ENCODE peak calls at places on chromosomes 3 and 15, in five cellular contexts. J is fibroblast of mammary gland, C is OCI-LY7, Z is lower leg skin, P is GM06990. X is an unnamed sample.

GRCh38 chr3:170483485-170484262 is 65.0 kb downstream of the CLDN11 start:
- DNase-seq in C (no peak), P (no peak), J (peak; percentile 37), Z (no peak), X (no peak)

GRCh38 chr3:188296761-188297689 is 143.1 kb downstream of the LPP start:
- DNase-seq in C (peak; percentile 75), P (no peak), Z (no peak), J (peak; percentile 92), X (no peak)

GRCh38 chr3:118231578-118231977 is 803.1 kb downstream of the IGSF11 start:
- DNase-seq in P (no peak), C (no peak), J (no peak), Z (no peak), X (no peak)

GRCh38 chr15:38558714-38559059 is 5.9 kb downstream of the RASGRP1 start:
- DNase-seq in J (peak; percentile 89), P (no peak), Z (no peak), C (no peak), X (no peak)

GRCh38 chr15:41906608-41907007 is 12.8 kb upstream of the SPTBN5 start:
- DNase-seq in C (no peak), J (no peak), P (no peak), Z (no peak), X (no peak)

GRCh38 chr3:169660709-169661566 is 2.6 kb downstream of the MECOM start:
- DNase-seq in Z (no peak), J (no peak), P (no peak), C (no peak), X (no peak)

GRCh38 chr3:59660376-59660775 is 610.6 kb upstream of the CFAP20DC start:
- DNase-seq in C (no peak), P (no peak), J (peak; percentile 12), Z (no peak), X (no peak)

GRCh38 chr3:7953449-7954015 is 548.1 kb upstream of the LMCD1 start:
- DNase-seq in Z (no peak), J (no peak), C (no peak), P (no peak), X (no peak)

GRCh38 chr3:186869253-186870235 is 27.0 kb downstream of the ADIPOQ start:
- DNase-seq in Z (no peak), J (peak; percentile 51), C (no peak), P (no peak), X (no peak)

GRCh38 chr15:95162521-95162920 is 931.2 kb downstream of the MCTP2 start:
- DNase-seq in Z (no peak), J (peak; percentile 7), C (no peak), P (no peak), X (no peak)

GRCh38 chr3:18228060-18228459 is 197.1 kb downstream of the SATB1 start:
- DNase-seq in J (no peak), C (peak; percentile 23), Z (no peak), P (no peak), X (no peak)

GRCh38 chr15:91067026-91067425 is 33.0 kb upstream of the SV2B start:
- DNase-seq in Z (no peak), J (peak; percentile 59), P (no peak), C (no peak), X (no peak)

GRCh38 chr15:69074011-69074842 is 59.7 kb downstream of the NOX5 start:
- DNase-seq in P (no peak), C (no peak), Z (peak; percentile 89), J (peak; percentile 61), X (no peak)

GRCh38 chr3:152123457-152123856 is 145.3 kb upstream of the MBNL1 start:
- DNase-seq in P (no peak), C (no peak), Z (no peak), J (no peak), X (no peak)

GRCh38 chr3:30135190-30135589 is 471.2 kb upstream of the TGFBR2 start:
- DNase-seq in J (peak; percentile 35), Z (no peak), P (no peak), C (peak; percentile 22), X (no peak)

GRCh38 chr3:10223676-10224639 is 24.3 kb upstream of the TATDN2 start:
- DNase-seq in P (peak; percentile 77), C (peak; percentile 64), J (no peak), Z (no peak), X (peak; percentile 75)

GRCh38 chr3:62951037-62951613 is 75.9 kb upstream of the CADPS start:
- DNase-seq in C (no peak), Z (no peak), P (no peak), J (no peak), X (no peak)

GRCh38 chr15:99098991-99099390 is 5.9 kb upstream of the SYNM start:
- DNase-seq in P (no peak), J (no peak), Z (peak; percentile 63), C (no peak), X (no peak)

GRCh38 chr15:63238796-63239195 is 38.6 kb upstream of the APH1B start:
- DNase-seq in J (peak; percentile 91), C (no peak), P (peak; percentile 48), Z (no peak), X (peak; percentile 35)

GRCh38 chr3:47410801-47411646 is 30.2 kb downstream of the PTPN23 start:
- DNase-seq in J (no peak), C (no peak), P (no peak), Z (no peak), X (no peak)

GRCh38 chr3:11245276-11245675 is 26.9 kb upstream of the ATG7 start:
- DNase-seq in Z (no peak), J (no peak), C (no peak), P (no peak), X (no peak)

GRCh38 chr3:106208979-106209378 is 340.2 kb upstream of the CBLB start:
- DNase-seq in Z (no peak), C (no peak), J (peak; percentile 57), P (no peak), X (no peak)

GRCh38 chr3:48248095-48248863 is 7.4 kb downstream of the ZNF589 start:
- DNase-seq in P (no peak), J (peak; percentile 89), Z (no peak), C (no peak), X (no peak)

GRCh38 chr15:98085003-98085639 is 124.6 kb downstream of the ARRDC4 start:
- DNase-seq in P (no peak), Z (no peak), J (peak; percentile 84), C (peak; percentile 48), X (peak; percentile 2)

GRCh38 chr15:57019496-57020160 is 101.2 kb downstream of the TCF12 start:
- DNase-seq in J (peak; percentile 79), Z (no peak), C (no peak), P (no peak), X (no peak)

GRCh38 chr3:48599509-48600285 is 4.6 kb upstream of the COL7A1 start:
- DNase-seq in J (no peak), P (no peak), C (no peak), Z (peak; percentile 84), X (no peak)

GRCh38 chr3:173709026-173709425 is 311.5 kb downstream of the NLGN1 start:
- DNase-seq in C (no peak), P (no peak), Z (no peak), J (peak; percentile 22), X (no peak)

GRCh38 chr3:152210697-152211096 is 58.0 kb upstream of the MBNL1 start:
- DNase-seq in C (no peak), Z (no peak), J (no peak), P (no peak), X (no peak)

GRCh38 chr3:161217496-161217895 is 3.6 kb upstream of the NMD3 start:
- DNase-seq in P (no peak), Z (no peak), C (no peak), J (peak; percentile 66), X (no peak)

GRCh38 chr15:64456634-64457108 is 3.7 kb upstream of the ZNF609 start:
- DNase-seq in C (no peak), Z (no peak), J (no peak), P (no peak), X (no peak)

GRCh38 chr3:34183581-34184313 is 385.3 kb downstream of the PDCD6IP start:
- DNase-seq in J (no peak), C (no peak), Z (no peak), P (no peak), X (no peak)

GRCh38 chr15:88255109-88255495 is 1.4 kb downstream of the NTRK3 start:
- DNase-seq in P (no peak), C (no peak), Z (no peak), J (no peak), X (no peak)
- H3K4me3 ChIP-seq in P (no peak overlapping the region), C (no peak overlapping the region), Z (no peak overlapping the region), J (no peak overlapping the region), X (no peak overlapping the region)

GRCh38 chr3:133536635-133536980 is 36.9 kb upstream of the CDV3 start:
- DNase-seq in Z (no peak), C (no peak), J (no peak), P (no peak), X (no peak)

GRCh38 chr3:133538154-133538553 is 35.3 kb upstream of the CDV3 start:
- DNase-seq in P (no peak), Z (peak; percentile 9), C (no peak), J (no peak), X (no peak)

GRCh38 chr3:133532951-133533350 is 40.5 kb upstream of the CDV3 start:
- DNase-seq in Z (no peak), C (no peak), J (peak; percentile 35), P (no peak), X (no peak)

GRCh38 chr3:133531981-133532380 is 41.5 kb upstream of the CDV3 start:
- DNase-seq in Z (peak; percentile 12), C (no peak), J (peak; percentile 84), P (no peak), X (no peak)

GRCh38 chr3:133535971-133536634 is 37.4 kb upstream of the CDV3 start:
- DNase-seq in Z (peak; percentile 72), J (peak; percentile 96), C (no peak), P (no peak), X (no peak)
- H3K4me3 ChIP-seq in Z (no peak overlapping the region), J (no peak overlapping the region), C (no peak overlapping the region), P (no peak overlapping the region), X (no peak overlapping the region)

GRCh38 chr3:72580246-72580756 is 267.9 kb downstream of the SHQ1 start:
- DNase-seq in J (no peak), P (no peak), Z (no peak), C (no peak), X (no peak)

GRCh38 chr3:72577190-72577589 is 271.1 kb downstream of the SHQ1 start:
- DNase-seq in C (no peak), P (no peak), J (no peak), Z (no peak), X (no peak)

GRCh38 chr3:72580910-72581309 is 267.3 kb downstream of the SHQ1 start:
- DNase-seq in C (no peak), P (no peak), J (no peak), Z (no peak), X (no peak)

GRCh38 chr3:72579581-72580245 is 268.5 kb downstream of the SHQ1 start:
- DNase-seq in P (no peak), J (no peak), Z (no peak), C (no peak), X (no peak)

DNA sequence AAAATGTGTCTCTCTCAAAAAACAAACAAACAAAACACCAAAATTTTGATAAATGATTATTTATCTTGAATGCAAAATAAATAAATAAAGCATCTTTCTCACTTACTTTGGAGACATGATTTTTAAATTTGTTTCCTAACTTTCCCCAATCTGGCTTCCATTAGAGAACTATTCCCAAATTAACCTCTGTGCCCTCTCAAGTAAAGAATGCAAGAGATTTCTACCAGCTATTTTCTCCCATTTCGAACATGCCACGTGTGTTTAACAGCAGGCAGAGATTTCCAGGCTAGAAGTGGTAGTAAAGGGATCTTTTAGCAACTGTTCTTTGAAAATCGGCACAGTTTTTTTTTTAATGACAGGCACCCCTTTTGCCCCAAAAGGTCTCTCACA is 269.1 kb downstream of the SHQ1 start:
- DNase-seq in J (no peak), C (no peak), Z (no peak), P (no peak), X (no peak)
- H3K4me3 ChIP-seq in J (no peak overlapping the region), C (no peak overlapping the region), Z (no peak overlapping the region), P (no peak overlapping the region), X (no peak overlapping the region)

GRCh38 chr15:88794001-88794400 is 9.2 kb upstream of the ACAN start:
- DNase-seq in Z (no peak), P (no peak), C (no peak), J (no peak), X (no peak)
- H3K4me3 ChIP-seq in Z (no peak overlapping the region), P (no peak overlapping the region), C (no peak overlapping the region), J (no peak overlapping the region), X (no peak overlapping the region)